ENCODE peak calls at places on chromosomes 6 and 20, in nine cellular contexts. W is cardiac muscle cell, T is adrenal gland, R is OCI-LY7, C is endodermal cell, Y is breast epithelium, E is lung, M is lower lobe of right lung, P is PC-9. S is an unnamed sample. For H3K4me1, the result is how much of the 10 kb centered on the place peaks cover.

GRCh38 chr6:39992861-39993622 is 58.8 kb upstream of the MOCS1 start:
- DNase-seq in W (no peak), T (peak), R (peak), C (no peak), Y (no peak), E (no peak), M (no peak), P (no peak), S (no peak)

GRCh38 chr20:53672484-53673129 is 79.0 kb upstream of the ZNF217 start:
- DNase-seq in W (no peak), T (no peak), R (no peak), C (no peak), Y (no peak), E (no peak), M (no peak), P (peak), S (no peak)

GRCh38 chr6:105941616-105942412 is 144.3 kb upstream of the PRDM1 start:
- DNase-seq in W (no peak), T (no peak), R (no peak), C (no peak), Y (no peak), E (no peak), M (no peak), P (no peak), S (no peak)

GRCh38 chr6:13406781-13407180 is 78.4 kb upstream of the TBC1D7 start:
- DNase-seq in W (peak), T (no peak), R (no peak), C (no peak), Y (no peak), E (no peak), M (no peak), P (no peak), S (no peak)

GRCh38 chr6:37239950-37240713 is 17.4 kb upstream of the TBC1D22B start:
- DNase-seq in W (peak), T (peak), R (peak), C (no peak), Y (peak), E (peak), M (peak), P (peak), S (peak)

GRCh38 chr6:113969888-113970807 is 800 bp downstream of the HDAC2 start:
- DNase-seq in W (peak), T (peak), R (peak), C (peak), Y (no peak), E (peak), M (peak), P (peak), S (peak)

GRCh38 chr20:25397827-25398226 is 7.2 kb upstream of the ABHD12 start:
- DNase-seq in W (no peak), T (no peak), R (no peak), C (no peak), Y (no peak), E (no peak), M (no peak), P (peak), S (no peak)

GRCh38 chr6:41967312-41968287 is 26.0 kb upstream of the CCND3 start:
- DNase-seq in W (no peak), T (no peak), R (no peak), C (peak), Y (no peak), E (peak), M (no peak), P (peak), S (no peak)

GRCh38 chr6:6808343-6808742 is 219.8 kb downstream of the LY86 start:
- DNase-seq in W (no peak), T (no peak), R (no peak), C (no peak), Y (no peak), E (no peak), M (no peak), P (no peak), S (no peak)

GRCh38 chr6:132931937-132932336 is 117.6 kb downstream of the RPS12 start:
- DNase-seq in W (no peak), T (no peak), R (no peak), C (no peak), Y (peak), E (no peak), M (no peak), P (peak), S (no peak)

GRCh38 chr6:81938014-81938761 is 185.7 kb upstream of the TENT5A start:
- DNase-seq in W (no peak), T (peak), R (no peak), C (no peak), Y (no peak), E (no peak), M (no peak), P (peak), S (no peak)

GRCh38 chr6:100175814-100176275 is 181.8 kb upstream of the MCHR2 start:
- DNase-seq in W (no peak), T (peak), R (no peak), C (no peak), Y (no peak), E (peak), M (no peak), P (peak), S (no peak)

GRCh38 chr20:10219452-10219791 is 792 bp downstream of the SNAP25 start:
- DNase-seq in W (peak), T (peak), R (peak), C (peak), Y (peak), E (peak), M (peak), P (no peak), S (peak)

GRCh38 chr20:2742934-2743559 is 50.5 kb downstream of the EBF4 start:
- DNase-seq in W (peak), T (peak), R (peak), C (peak), Y (no peak), E (peak), M (peak), P (no peak), S (peak)

GRCh38 chr6:169160855-169161560 is 92.6 kb downstream of the THBS2 start:
- DNase-seq in W (no peak), T (no peak), R (no peak), C (peak), Y (peak), E (peak), M (no peak), P (no peak), S (no peak)

GRCh38 chr6:147223751-147224150 is 19.5 kb downstream of the STXBP5 start:
- DNase-seq in W (no peak), T (no peak), R (no peak), C (no peak), Y (no peak), E (no peak), M (no peak), P (no peak), S (no peak)

GRCh38 chr6:36443498-36443844 is 671 bp downstream of the KCTD20 start:
- DNase-seq in W (no peak), T (no peak), R (no peak), C (no peak), Y (no peak), E (no peak), M (no peak), P (no peak), S (no peak)

GRCh38 chr6:139970591-139970991 is 596.1 kb upstream of the CITED2 start:
- DNase-seq in W (no peak), T (no peak), R (no peak), C (no peak), Y (no peak), E (no peak), M (no peak), P (peak), S (no peak)

GRCh38 chr6:1524040-1524480 is 85.7 kb upstream of the FOXC1 start:
- DNase-seq in W (peak), T (peak), R (no peak), C (peak), Y (peak), E (peak), M (peak), P (no peak), S (no peak)

GRCh38 chr6:43246301-43247114 is 3.2 kb downstream of the TTBK1 start:
- DNase-seq in W (peak), T (peak), R (peak), C (peak), Y (no peak), E (peak), M (peak), P (peak), S (no peak)

GRCh38 chr6:1609662-1610496 is at the start of gene FOXC1:
- DNase-seq in W (peak), T (peak), R (no peak), C (peak), Y (peak), E (peak), M (peak), P (peak), S (no peak)

GRCh38 chr6:42748241-42748898 is 2.5 kb upstream of the TBCC start:
- DNase-seq in W (no peak), T (no peak), R (no peak), C (no peak), Y (no peak), E (no peak), M (no peak), P (no peak), S (no peak)

GRCh38 chr6:38310061-38310460 is 329.7 kb downstream of the BTBD9 start:
- DNase-seq in W (no peak), T (no peak), R (no peak), C (peak), Y (no peak), E (peak), M (no peak), P (no peak), S (no peak)

GRCh38 chr6:159969204-159969912 is 476 bp downstream of the IGF2R start:
- DNase-seq in W (peak), T (peak), R (peak), C (peak), Y (no peak), E (no peak), M (peak), P (no peak), S (no peak)

GRCh38 chr6:139982652-139983051 is 608.2 kb upstream of the CITED2 start:
- DNase-seq in W (no peak), T (no peak), R (no peak), C (peak), Y (no peak), E (no peak), M (no peak), P (peak), S (no peak)

GRCh38 chr6:54291146-54291545 is 17.1 kb upstream of the TINAG start:
- DNase-seq in W (no peak), T (no peak), R (no peak), C (no peak), Y (no peak), E (no peak), M (no peak), P (no peak), S (no peak)

DNA sequence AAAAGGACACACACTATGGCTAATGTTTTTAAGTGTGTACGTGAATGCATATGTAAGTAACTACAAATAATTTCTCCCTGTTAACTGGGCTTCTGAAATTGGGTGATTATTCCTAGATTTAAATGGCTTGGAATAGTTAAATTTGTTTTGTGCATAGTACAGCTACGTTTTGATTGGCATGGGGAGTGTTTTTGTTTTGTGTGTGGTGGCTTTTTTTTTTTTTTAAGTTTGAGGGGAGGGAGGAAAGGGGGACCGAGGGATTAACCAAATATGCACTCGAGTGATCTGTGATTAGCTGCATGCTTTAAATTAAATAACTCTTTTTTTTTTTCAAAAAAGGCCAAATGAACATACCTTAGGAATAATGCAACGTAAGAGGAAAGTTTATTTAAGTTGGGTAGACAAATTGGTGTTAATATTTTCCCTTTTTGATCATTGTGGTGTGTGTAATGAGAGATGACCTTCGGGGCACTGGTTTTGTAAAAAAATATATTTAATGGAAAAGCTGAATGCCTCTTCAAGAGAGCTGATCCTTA is 1.4 kb downstream of the JARID2 start:
- DNase-seq in W (no peak), T (no peak), R (no peak), C (no peak), Y (no peak), E (no peak), M (no peak), P (peak), S (no peak)
- H3K4me1 ChIP-seq in W (under half), T (under half), R (under half), C (under half), Y (under half), E (under half), M (under half), P (half or more), S (under half)

DNA sequence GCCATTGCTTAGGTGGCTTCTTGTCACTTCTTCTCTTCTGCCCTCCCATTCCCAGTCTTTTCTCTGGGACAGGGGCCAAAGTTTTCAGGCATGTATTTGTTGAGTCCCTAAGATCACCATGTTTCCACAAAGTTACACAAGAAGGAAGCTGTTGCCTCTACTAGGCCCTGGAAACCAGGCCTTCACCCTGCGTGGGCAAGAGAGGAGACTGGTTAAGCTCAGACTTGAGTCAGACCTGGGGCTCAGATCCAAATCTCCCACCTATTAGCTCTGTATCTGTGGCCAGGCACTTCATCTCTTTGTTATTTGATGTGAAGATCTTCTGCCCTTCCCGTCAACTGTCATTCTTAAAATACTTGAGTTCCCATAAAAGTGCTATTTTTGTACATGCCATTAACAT is 154.6 kb downstream of the SASH1 start:
- DNase-seq in W (no peak), T (no peak), R (no peak), C (no peak), Y (no peak), E (no peak), M (no peak), P (no peak), S (no peak)
- H3K27ac ChIP-seq in W (no peak), T (no peak), R (no peak), C (no peak), Y (peak), E (no peak), M (no peak), P (no peak), S (no peak)

GRCh38 chr6:111804627-111805235 is 68.5 kb downstream of the FYN start:
- DNase-seq in W (no peak), T (no peak), R (no peak), C (no peak), Y (no peak), E (no peak), M (no peak), P (peak), S (no peak)
- H3K4me1 ChIP-seq in W (under half), T (under half), R (under half), C (under half), Y (under half), E (under half), M (under half), P (half or more), S (under half)

GRCh38 chr6:75611011-75611701 is 9.5 kb downstream of the SENP6 start:
- DNase-seq in W (no peak), T (no peak), R (no peak), C (no peak), Y (no peak), E (no peak), M (no peak), P (no peak), S (no peak)

GRCh38 chr6:75609639-75610590 is 8.2 kb downstream of the SENP6 start:
- DNase-seq in W (no peak), T (no peak), R (no peak), C (no peak), Y (no peak), E (no peak), M (no peak), P (no peak), S (no peak)

GRCh38 chr6:75611702-75612375 is 10.2 kb downstream of the SENP6 start:
- DNase-seq in W (no peak), T (no peak), R (no peak), C (no peak), Y (no peak), E (no peak), M (no peak), P (no peak), S (no peak)

GRCh38 chr6:75608304-75608703 is 6.6 kb downstream of the SENP6 start:
- DNase-seq in W (no peak), T (no peak), R (no peak), C (no peak), Y (no peak), E (no peak), M (no peak), P (no peak), S (no peak)

DNA sequence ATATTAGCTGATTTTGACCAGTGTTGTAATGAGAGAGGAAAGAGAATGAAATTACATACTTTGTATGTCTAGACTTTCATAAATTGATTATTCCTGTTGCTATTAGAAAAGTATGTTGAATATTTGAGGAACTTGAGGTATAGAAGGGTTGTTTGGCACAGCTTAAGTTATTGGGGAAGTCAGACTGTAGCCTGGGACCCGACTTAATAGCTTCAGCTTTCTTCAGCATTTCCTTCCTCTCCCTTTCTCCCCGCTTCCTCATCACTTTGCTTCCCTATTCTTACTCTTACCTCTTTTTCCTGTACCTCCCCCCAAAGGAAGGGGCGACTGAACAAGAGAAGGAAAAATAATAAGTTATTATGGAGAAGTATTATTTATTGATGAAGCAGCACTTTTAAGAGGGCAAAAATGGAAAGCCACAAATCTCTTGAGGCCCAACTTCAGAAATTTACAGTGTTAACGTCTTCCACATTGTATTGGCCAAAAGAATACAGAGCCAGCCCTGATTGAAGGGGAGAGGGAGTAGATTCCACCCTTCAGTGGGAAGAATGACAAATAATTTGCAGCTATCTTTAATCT is 7.4 kb downstream of the SENP6 start:
- DNase-seq in W (no peak), T (no peak), R (peak), C (no peak), Y (no peak), E (no peak), M (no peak), P (no peak), S (no peak)
- H3K27ac ChIP-seq in W (no peak), T (no peak), R (no peak), C (no peak), Y (no peak), E (no peak), M (no peak), P (no peak), S (no peak)

DNA sequence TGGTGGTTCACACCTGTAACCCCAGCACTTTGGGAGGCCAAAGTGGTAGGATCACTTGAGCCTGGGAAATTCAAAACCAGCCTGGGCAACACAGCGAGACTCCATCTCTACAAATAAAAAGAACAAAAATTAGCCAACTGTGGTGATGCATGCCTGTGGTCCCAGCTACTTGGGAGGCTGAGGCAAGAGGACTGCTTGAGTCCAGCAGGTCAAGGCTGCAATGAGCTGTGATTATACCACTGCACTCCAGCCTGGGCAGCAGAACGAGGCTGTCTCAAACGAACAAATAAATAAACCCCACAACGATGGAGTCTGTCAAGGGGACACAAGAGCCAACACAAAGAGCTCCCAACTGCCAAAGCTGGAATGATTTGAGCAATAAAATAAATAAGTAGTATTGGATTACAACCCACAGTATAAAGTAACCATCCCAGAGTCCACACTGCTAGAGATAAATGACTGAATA is 13.5 kb downstream of the ZMYND8 start:
- DNase-seq in W (no peak), T (peak), R (no peak), C (no peak), Y (no peak), E (no peak), M (no peak), P (no peak), S (no peak)
- H3K4me1 ChIP-seq in W (under half), T (half or more), R (under half), C (under half), Y (under half), E (under half), M (under half), P (under half), S (under half)

GRCh38 chr20:32285621-32286334 is 8.3 kb downstream of the KIF3B start:
- DNase-seq in W (peak), T (peak), R (peak), C (no peak), Y (no peak), E (no peak), M (no peak), P (no peak), S (peak)
- H3K27ac ChIP-seq in W (peak), T (no peak), R (peak), C (no peak), Y (no peak), E (peak), M (peak), P (no peak), S (no peak)

GRCh38 chr20:20734475-20734948 is 22.1 kb upstream of the RALGAPA2 start:
- DNase-seq in W (no peak), T (no peak), R (no peak), C (no peak), Y (no peak), E (no peak), M (no peak), P (no peak), S (peak)

GRCh38 chr20:20733943-20734342 is 21.5 kb upstream of the RALGAPA2 start:
- DNase-seq in W (no peak), T (no peak), R (no peak), C (no peak), Y (no peak), E (no peak), M (no peak), P (no peak), S (no peak)

GRCh38 chr20:20732641-20733040 is 20.2 kb upstream of the RALGAPA2 start:
- DNase-seq in W (no peak), T (no peak), R (no peak), C (no peak), Y (no peak), E (no peak), M (no peak), P (no peak), S (no peak)

GRCh38 chr20:20737158-20737557 is 24.7 kb upstream of the RALGAPA2 start:
- DNase-seq in W (no peak), T (no peak), R (no peak), C (no peak), Y (no peak), E (no peak), M (no peak), P (no peak), S (no peak)

DNA sequence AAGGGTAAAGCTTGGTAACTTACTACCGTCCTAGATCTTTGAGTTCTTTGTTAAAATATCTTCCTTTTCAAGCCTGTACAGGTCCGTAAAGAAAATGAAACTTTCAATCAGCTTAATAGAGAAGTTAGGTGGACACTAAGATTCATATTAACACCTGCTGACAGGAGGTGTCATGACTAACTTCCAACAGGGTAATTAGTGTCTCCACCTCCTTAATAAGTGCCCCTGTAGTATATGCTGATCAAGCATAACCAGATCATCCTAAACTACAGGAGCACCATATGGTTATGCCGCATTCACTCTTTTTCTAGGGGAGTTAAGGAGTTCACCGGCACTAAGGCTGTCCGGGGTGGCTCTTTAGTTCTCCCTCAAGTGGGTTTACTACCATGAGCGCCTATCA is 23.9 kb upstream of the RALGAPA2 start:
- DNase-seq in W (no peak), T (no peak), R (no peak), C (no peak), Y (no peak), E (no peak), M (no peak), P (no peak), S (no peak)
- H3K4me1 ChIP-seq in W (under half), T (under half), R (under half), C (under half), Y (under half), E (under half), M (under half), P (under half), S (under half)

S was measured in DND-41.